ENCODE peak calls at places on chromosomes 6 and 20, in nine cellular contexts. W, Z, Y, A, X, T, K, L and V are unnamed samples.

GRCh38 chr20:33490023-33490933 is at the start of gene CBFA2T2:
- DNase-seq in W (peak), Z (no peak), Y (peak), A (peak), X (peak), T (peak), K (no peak), L (peak), V (peak)

GRCh38 chr6:109446072-109446471 is 5.5 kb downstream of the SMPD2 start:
- DNase-seq in W (no peak), Z (no peak), Y (no peak), A (no peak), X (no peak), T (no peak), K (no peak), L (no peak), V (no peak)

GRCh38 chr6:125099211-125100017 is 54.2 kb upstream of the TPD52L1 start:
- DNase-seq in W (peak), Z (peak), Y (peak), A (peak), X (peak), T (peak), K (peak), L (peak), V (peak)

GRCh38 chr20:49964964-49965780 is 17.6 kb upstream of the SNAI1 start:
- DNase-seq in W (peak), Z (peak), Y (peak), A (peak), X (peak), T (no peak), K (peak), L (no peak), V (peak)

GRCh38 chr20:61969806-61970205 is 95.9 kb downstream of the TAF4 start:
- DNase-seq in W (no peak), Z (no peak), Y (no peak), A (no peak), X (no peak), T (no peak), K (no peak), L (no peak), V (no peak)

GRCh38 chr6:170404036-170404435 is 97.5 kb downstream of the FAM120B start:
- DNase-seq in W (no peak), Z (no peak), Y (peak), A (peak), X (no peak), T (peak), K (no peak), L (no peak), V (no peak)

GRCh38 chr6:100296810-100297544 is 167.7 kb downstream of the SIM1 start:
- DNase-seq in W (peak), Z (no peak), Y (peak), A (no peak), X (no peak), T (peak), K (no peak), L (no peak), V (peak)

GRCh38 chr6:156794963-156795362 is 17.8 kb downstream of the ARID1B start:
- DNase-seq in W (no peak), Z (no peak), Y (no peak), A (no peak), X (no peak), T (no peak), K (peak), L (no peak), V (no peak)

GRCh38 chr6:43150051-43150751 is 20.9 kb upstream of the SRF start:
- DNase-seq in W (no peak), Z (no peak), Y (peak), A (no peak), X (no peak), T (no peak), K (no peak), L (no peak), V (no peak)

GRCh38 chr6:71527831-71528377 is 239.3 kb downstream of the OGFRL1 start:
- DNase-seq in W (no peak), Z (no peak), Y (no peak), A (no peak), X (no peak), T (no peak), K (no peak), L (no peak), V (peak)

GRCh38 chr6:157790548-157791160 is 32.4 kb upstream of the SNX9 start:
- DNase-seq in W (no peak), Z (no peak), Y (peak), A (no peak), X (no peak), T (peak), K (no peak), L (no peak), V (no peak)

GRCh38 chr6:166318649-166319600 is 10.7 kb upstream of the PRR18 start:
- DNase-seq in W (no peak), Z (no peak), Y (no peak), A (no peak), X (no peak), T (no peak), K (no peak), L (no peak), V (no peak)

GRCh38 chr20:14406495-14406894 is 69.1 kb upstream of the FLRT3 start:
- DNase-seq in W (peak), Z (no peak), Y (peak), A (no peak), X (no peak), T (peak), K (no peak), L (no peak), V (peak)

GRCh38 chr6:161417712-161418457 is 144.0 kb upstream of the AGPAT4 start:
- DNase-seq in W (peak), Z (peak), Y (peak), A (peak), X (no peak), T (peak), K (no peak), L (no peak), V (peak)

GRCh38 chr6:946546-946945 is 253.6 kb upstream of the EXOC2 start:
- DNase-seq in W (no peak), Z (no peak), Y (peak), A (no peak), X (no peak), T (no peak), K (no peak), L (no peak), V (no peak)

GRCh38 chr20:63053430-63054102 is 46.8 kb upstream of the BHLHE23 start:
- DNase-seq in W (no peak), Z (peak), Y (no peak), A (no peak), X (peak), T (no peak), K (no peak), L (no peak), V (no peak)

GRCh38 chr20:2302369-2302768 is 6.6 kb downstream of the TGM3 start:
- DNase-seq in W (peak), Z (no peak), Y (no peak), A (no peak), X (no peak), T (no peak), K (no peak), L (no peak), V (no peak)

GRCh38 chr6:141464490-141464889 is 668.2 kb upstream of the GJE1 start:
- DNase-seq in W (peak), Z (no peak), Y (peak), A (no peak), X (no peak), T (peak), K (peak), L (no peak), V (peak)

GRCh38 chr6:9766240-9766915 is 648.5 kb downstream of the TFAP2A start:
- DNase-seq in W (peak), Z (peak), Y (peak), A (no peak), X (no peak), T (peak), K (peak), L (no peak), V (peak)

GRCh38 chr6:141426400-141426980 is 706.2 kb upstream of the GJE1 start:
- DNase-seq in W (no peak), Z (no peak), Y (peak), A (no peak), X (no peak), T (peak), K (no peak), L (no peak), V (no peak)

GRCh38 chr6:117681321-117681720 is 6.1 kb downstream of the NUS1 start:
- DNase-seq in W (no peak), Z (no peak), Y (no peak), A (no peak), X (no peak), T (no peak), K (no peak), L (no peak), V (peak)

GRCh38 chr6:137363805-137364138 is 130.4 kb downstream of the OLIG3 start:
- DNase-seq in W (no peak), Z (no peak), Y (peak), A (no peak), X (no peak), T (peak), K (peak), L (no peak), V (no peak)

GRCh38 chr6:115404451-115404850 is 656.2 kb downstream of the FRK start:
- DNase-seq in W (no peak), Z (no peak), Y (no peak), A (no peak), X (no peak), T (no peak), K (no peak), L (no peak), V (no peak)

GRCh38 chr6:10081075-10081474 is 333.8 kb downstream of the TFAP2A start:
- DNase-seq in W (no peak), Z (no peak), Y (no peak), A (no peak), X (no peak), T (no peak), K (no peak), L (no peak), V (no peak)

GRCh38 chr6:53837875-53838806 is 43.3 kb downstream of the LRRC1 start:
- DNase-seq in W (no peak), Z (no peak), Y (no peak), A (peak), X (no peak), T (no peak), K (no peak), L (no peak), V (peak)

GRCh38 chr20:37096415-37097039 is 730 bp upstream of the RBL1 start:
- DNase-seq in W (no peak), Z (no peak), Y (no peak), A (peak), X (no peak), T (no peak), K (peak), L (no peak), V (no peak)

GRCh38 chr6:109045423-109046012 is 49.1 kb downstream of the SESN1 start:
- DNase-seq in W (no peak), Z (no peak), Y (no peak), A (no peak), X (no peak), T (no peak), K (no peak), L (no peak), V (no peak)

GRCh38 chr6:46993846-46994245 is 48.3 kb downstream of the ADGRF1 start:
- DNase-seq in W (peak), Z (peak), Y (peak), A (no peak), X (no peak), T (peak), K (no peak), L (no peak), V (peak)

GRCh38 chr6:7004581-7005297 is 103.0 kb upstream of the RREB1 start:
- DNase-seq in W (no peak), Z (no peak), Y (no peak), A (no peak), X (no peak), T (peak), K (no peak), L (no peak), V (peak)

GRCh38 chr6:142913036-142913510 is 31.9 kb downstream of the HIVEP2 start:
- DNase-seq in W (no peak), Z (no peak), Y (no peak), A (no peak), X (no peak), T (no peak), K (peak), L (no peak), V (no peak)

GRCh38 chr6:149153637-149154036 is 163.9 kb upstream of the TAB2 start:
- DNase-seq in W (no peak), Z (no peak), Y (no peak), A (no peak), X (no peak), T (no peak), K (no peak), L (no peak), V (no peak)

GRCh38 chr6:160348552-160349441 is 619 bp downstream of the SLC22A3 start:
- DNase-seq in W (peak), Z (no peak), Y (peak), A (peak), X (no peak), T (no peak), K (no peak), L (no peak), V (peak)

GRCh38 chr20:41118632-41119031 is 18.7 kb upstream of the PLCG1 start:
- DNase-seq in W (no peak), Z (no peak), Y (no peak), A (no peak), X (no peak), T (no peak), K (no peak), L (no peak), V (peak)

GRCh38 chr20:20850407-20850806 is 138.0 kb upstream of the RALGAPA2 start:
- DNase-seq in W (no peak), Z (no peak), Y (no peak), A (no peak), X (no peak), T (no peak), K (no peak), L (no peak), V (no peak)
- H3K4me3 ChIP-seq in W (no peak), Z (no peak), Y (no peak), A (no peak), X (no peak), T (no peak), K (no peak), L (no peak), V (no peak)

DNA sequence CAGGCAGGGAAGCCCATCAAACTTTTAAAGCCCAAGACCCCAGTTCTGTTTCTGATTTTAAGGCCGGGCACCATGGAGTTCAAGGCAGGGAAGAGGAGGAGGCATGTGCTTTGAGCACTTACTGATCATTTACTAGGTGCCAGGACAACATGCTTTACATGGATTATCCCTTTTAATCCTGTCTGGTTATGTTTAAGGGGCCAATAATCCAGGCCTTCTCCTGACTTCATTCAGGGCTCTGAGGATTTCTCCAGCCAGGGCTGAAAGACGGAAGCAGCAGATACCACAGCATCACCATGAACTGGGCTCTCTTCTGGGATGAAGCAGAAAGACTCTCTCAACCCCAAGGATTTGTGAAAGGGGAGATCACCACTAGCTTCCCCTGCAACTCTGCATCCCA is 4.1 kb downstream of the CCND3 start:
- DNase-seq in W (no peak), Z (no peak), Y (no peak), A (no peak), X (no peak), T (no peak), K (no peak), L (no peak), V (no peak)
- H3K4me3 ChIP-seq in W (no peak), Z (no peak), Y (no peak), A (no peak), X (no peak), T (no peak), K (no peak), L (no peak), V (no peak)

GRCh38 chr20:45771182-45771759 is 20.4 kb downstream of the WFDC3 start:
- DNase-seq in W (peak), Z (peak), Y (peak), A (peak), X (peak), T (peak), K (peak), L (peak), V (peak)

GRCh38 chr20:45776931-45777330 is 14.8 kb downstream of the WFDC3 start:
- DNase-seq in W (no peak), Z (no peak), Y (no peak), A (no peak), X (no peak), T (no peak), K (no peak), L (no peak), V (no peak)

GRCh38 chr20:45775411-45775810 is 16.3 kb downstream of the WFDC3 start:
- DNase-seq in W (no peak), Z (no peak), Y (no peak), A (no peak), X (no peak), T (no peak), K (no peak), L (no peak), V (no peak)

GRCh38 chr20:45772693-45773092 is 19.0 kb downstream of the WFDC3 start:
- DNase-seq in W (no peak), Z (no peak), Y (no peak), A (no peak), X (no peak), T (no peak), K (no peak), L (no peak), V (no peak)

GRCh38 chr20:45774933-45775332 is 16.8 kb downstream of the WFDC3 start:
- DNase-seq in W (no peak), Z (no peak), Y (no peak), A (no peak), X (no peak), T (no peak), K (no peak), L (no peak), V (no peak)
- H3K4me3 ChIP-seq in W (no peak), Z (no peak), Y (no peak), A (no peak), X (no peak), T (no peak), K (no peak), L (no peak), V (no peak)

DNA sequence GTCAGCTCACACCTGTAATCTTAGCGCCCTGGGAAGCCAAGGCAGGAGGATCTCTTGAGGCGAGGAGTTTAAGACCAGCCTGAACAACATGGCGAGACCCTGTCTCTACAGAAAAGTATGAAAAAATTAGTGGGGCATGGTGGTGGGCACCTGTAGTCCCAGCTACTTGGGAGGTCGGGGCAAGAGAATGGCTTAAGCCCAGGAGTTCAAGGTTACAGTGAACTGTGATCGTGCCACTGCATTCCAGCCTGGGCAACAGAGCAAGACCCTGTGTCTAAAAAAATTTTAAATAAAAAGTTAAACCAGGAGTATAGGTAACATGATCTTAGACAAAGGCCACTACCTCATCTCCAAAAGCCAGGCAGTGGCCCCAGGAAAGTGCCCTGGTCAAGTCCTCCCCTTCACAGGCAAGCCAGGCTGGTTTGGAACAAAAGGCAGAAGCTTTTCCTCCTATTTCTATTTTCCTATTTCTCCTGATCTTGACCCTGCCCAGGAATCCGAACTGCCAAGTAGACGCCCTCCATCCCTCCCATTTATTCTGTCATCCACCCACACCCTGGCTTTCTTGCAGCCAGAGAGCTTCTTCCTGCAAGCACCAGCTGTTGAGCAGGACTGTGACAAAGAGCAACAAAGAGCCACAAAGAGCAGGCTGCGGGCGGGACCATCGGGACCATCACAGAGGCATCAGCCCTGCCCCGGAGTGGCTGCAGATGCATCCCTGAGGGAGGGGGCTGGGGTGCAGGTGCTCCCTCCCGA is 149.9 kb upstream of the AFDN start:
- DNase-seq in W (no peak), Z (no peak), Y (no peak), A (peak), X (no peak), T (peak), K (no peak), L (no peak), V (peak)
- H3K4me3 ChIP-seq in W (no peak), Z (no peak), Y (no peak), A (no peak), X (no peak), T (no peak), K (no peak), L (no peak), V (no peak)

GRCh38 chr6:12577124-12577845 is 139.3 kb upstream of the PHACTR1 start:
- DNase-seq in W (no peak), Z (peak), Y (peak), A (peak), X (no peak), T (no peak), K (no peak), L (no peak), V (peak)
- H3K4me3 ChIP-seq in W (no peak), Z (no peak), Y (no peak), A (no peak), X (no peak), T (no peak), K (no peak), L (no peak), V (no peak)

GRCh38 chr6:35473075-35473848 is 5.1 kb downstream of the RPL10A start:
- DNase-seq in W (no peak), Z (no peak), Y (no peak), A (no peak), X (no peak), T (no peak), K (peak), L (no peak), V (no peak)

GRCh38 chr6:35473849-35474128 is 5.6 kb downstream of the RPL10A start:
- DNase-seq in W (no peak), Z (no peak), Y (no peak), A (no peak), X (no peak), T (no peak), K (no peak), L (no peak), V (no peak)

GRCh38 chr6:35470663-35471120 is 2.5 kb downstream of the RPL10A start:
- DNase-seq in W (no peak), Z (no peak), Y (no peak), A (no peak), X (no peak), T (no peak), K (no peak), L (no peak), V (no peak)

GRCh38 chr6:35469711-35470662 is 1.8 kb downstream of the RPL10A start:
- DNase-seq in W (no peak), Z (no peak), Y (no peak), A (no peak), X (no peak), T (peak), K (peak), L (no peak), V (no peak)

DNA sequence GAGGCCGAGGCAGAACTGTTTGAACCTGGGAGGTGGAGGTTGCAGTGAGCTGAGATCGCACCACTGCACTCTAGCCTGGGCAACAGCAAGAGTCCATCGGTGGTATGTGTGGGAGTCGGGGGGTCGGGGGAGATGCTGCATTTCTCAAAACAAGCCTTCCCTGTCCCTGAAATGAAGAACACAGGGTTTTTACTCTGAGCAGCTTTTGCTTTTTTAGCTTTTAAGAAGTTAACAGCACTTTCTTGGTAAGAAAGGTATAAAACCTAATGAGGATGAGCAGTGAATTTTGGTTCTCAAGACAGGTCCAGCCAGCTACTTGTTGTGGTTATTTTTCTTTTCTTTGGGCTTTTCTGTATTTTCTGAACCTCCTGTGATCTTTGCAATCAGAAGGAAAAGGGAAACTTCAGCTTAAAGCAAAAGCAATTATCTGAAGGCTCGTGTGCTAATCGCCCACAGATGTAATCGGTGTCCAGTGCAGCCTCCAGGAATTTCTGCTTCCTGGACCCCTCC is 3.7 kb downstream of the RPL10A start:
- DNase-seq in W (no peak), Z (no peak), Y (no peak), A (no peak), X (no peak), T (no peak), K (no peak), L (no peak), V (no peak)
- H3K4me3 ChIP-seq in W (no peak), Z (no peak), Y (peak), A (no peak), X (no peak), T (peak), K (no peak), L (no peak), V (no peak)